ENCODE peak calls at places on chromosomes 3 and 15, in seven cellular contexts. M is neural progenitor cell, Q is A549, T is tibial nerve, J is lung, A is hepatocyte, L is breast epithelium. K is an unnamed sample.

GRCh38 chr15:68106656-68107055 is 52.5 kb downstream of the PIAS1 start:
- DNase-seq in M (peak), Q (no peak), T (no peak), J (no peak), A (no peak), L (no peak), K (no peak)

GRCh38 chr15:63727542-63727941 is 106.2 kb downstream of the HERC1 start:
- DNase-seq in M (peak), Q (no peak), T (no peak), J (no peak), A (no peak), L (no peak), K (no peak)

GRCh38 chr3:121152573-121152972 is 244.6 kb downstream of the STXBP5L start:
- DNase-seq in M (peak), Q (peak), T (no peak), J (no peak), A (peak), L (no peak), K (no peak)

GRCh38 chr15:26561994-26562730 is 210.7 kb downstream of the GABRB3 start:
- DNase-seq in M (no peak), Q (peak), T (no peak), J (no peak), A (no peak), L (no peak), K (no peak)

GRCh38 chr3:3847994-3848970 is 49.1 kb downstream of the LRRN1 start:
- DNase-seq in M (peak), Q (no peak), T (no peak), J (no peak), A (no peak), L (no peak), K (no peak)

GRCh38 chr3:46006646-46007045 is 11.0 kb upstream of the FYCO1 start:
- DNase-seq in M (no peak), Q (no peak), T (no peak), J (no peak), A (peak), L (no peak), K (no peak)

GRCh38 chr15:31263751-31264533 is 62.7 kb upstream of the KLF13 start:
- DNase-seq in M (peak), Q (no peak), T (peak), J (peak), A (no peak), L (peak), K (peak)

GRCh38 chr15:82093774-82094211 is 48.0 kb upstream of the MEX3B start:
- DNase-seq in M (no peak), Q (peak), T (no peak), J (no peak), A (no peak), L (no peak), K (no peak)

GRCh38 chr15:31434418-31435255 is 108.0 kb downstream of the KLF13 start:
- DNase-seq in M (no peak), Q (no peak), T (peak), J (peak), A (no peak), L (no peak), K (no peak)

GRCh38 chr3:9349321-9350117 is 13.3 kb upstream of the THUMPD3 start:
- DNase-seq in M (peak), Q (no peak), T (no peak), J (no peak), A (peak), L (no peak), K (no peak)

GRCh38 chr15:57735406-57735805 is 28.9 kb downstream of the POLR2M start:
- DNase-seq in M (no peak), Q (no peak), T (no peak), J (no peak), A (no peak), L (no peak), K (no peak)
- H3K4me3 ChIP-seq in M (no peak), Q (no peak), T (no peak), J (no peak), A (no peak), L (no peak), K (no peak)

DNA sequence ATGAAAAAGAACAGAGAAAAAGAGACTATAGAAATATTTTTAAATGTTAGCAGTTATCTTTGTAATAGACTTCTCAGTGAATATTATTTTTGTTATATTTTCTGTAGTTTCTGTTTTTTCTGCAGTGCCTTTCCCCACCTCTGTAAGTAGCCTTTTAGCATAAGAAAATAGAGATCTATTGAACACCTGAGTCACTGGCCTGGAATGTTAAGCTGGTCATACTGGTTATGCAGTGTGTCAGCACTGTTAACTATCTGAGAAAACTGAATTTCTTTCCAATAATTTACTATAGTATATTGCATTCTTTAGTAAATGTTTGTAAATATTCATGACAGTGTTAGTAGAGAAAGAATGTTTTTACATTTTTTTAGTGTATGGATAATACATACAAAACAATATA is 79.8 kb downstream of the NECTIN3 start:
- DNase-seq in M (no peak), Q (peak), T (no peak), J (no peak), A (peak), L (no peak), K (no peak)
- TF ChIP-seq CTCF in M (no peak), Q (no peak), T (no peak), J (no peak), A (no peak), L (no peak), K (no peak)

GRCh38 chr3:129280183-129280582 is 1.5 kb downstream of the HMCES start:
- DNase-seq in M (no peak), Q (no peak), T (no peak), J (no peak), A (no peak), L (no peak), K (no peak)

GRCh38 chr3:129276385-129276784 is 2.3 kb upstream of the HMCES start:
- DNase-seq in M (no peak), Q (no peak), T (no peak), J (no peak), A (no peak), L (no peak), K (no peak)

GRCh38 chr3:129278439-129278969 is at the start of gene HMCES:
- DNase-seq in M (peak), Q (peak), T (peak), J (peak), A (peak), L (peak), K (peak)

GRCh38 chr3:129278970-129279906 is 568 bp downstream of the HMCES start:
- DNase-seq in M (peak), Q (peak), T (peak), J (peak), A (peak), L (no peak), K (no peak)

DNA sequence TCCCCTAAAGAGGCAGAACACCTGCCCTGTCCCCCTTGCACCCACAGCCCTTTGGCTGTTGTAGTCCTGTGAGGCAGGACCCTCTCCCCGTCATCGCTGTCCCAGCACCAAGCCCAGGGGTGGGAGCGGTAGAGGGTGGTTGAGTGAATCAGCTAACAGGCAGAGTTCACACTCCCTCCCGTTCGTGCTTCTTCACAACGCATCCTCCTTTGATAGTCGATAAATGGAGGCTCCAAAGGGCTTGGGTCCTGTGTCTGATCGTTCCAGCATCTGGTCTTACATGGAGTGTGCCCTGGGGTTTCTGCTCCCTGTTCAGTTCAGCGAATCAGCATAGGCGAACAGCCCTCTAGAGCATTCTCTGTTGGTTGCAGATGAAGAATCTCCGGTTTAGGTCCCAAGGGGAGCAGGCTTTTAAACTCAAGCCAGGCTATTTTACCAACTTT is 820 bp upstream of the HMCES start:
- DNase-seq in M (peak), Q (peak), T (no peak), J (no peak), A (peak), L (no peak), K (peak)
- H3K4me3 ChIP-seq in M (peak), Q (peak), T (peak), J (no peak), A (peak), L (peak), K (peak)

GRCh38 chr3:127747751-127748521 is 74.4 kb downstream of the MGLL start:
- DNase-seq in M (no peak), Q (peak), T (peak), J (peak), A (peak), L (no peak), K (peak)
- TF ChIP-seq CTCF in M (no peak), Q (peak), T (peak), J (no peak), A (no peak), L (no peak), K (peak)

GRCh38 chr3:5197470-5198312 is 10.2 kb downstream of the EDEM1 start:
- DNase-seq in M (no peak), Q (no peak), T (no peak), J (no peak), A (no peak), L (no peak), K (no peak)
- H3K4me3 ChIP-seq in M (no peak), Q (no peak), T (no peak), J (no peak), A (no peak), L (no peak), K (no peak)

DNA sequence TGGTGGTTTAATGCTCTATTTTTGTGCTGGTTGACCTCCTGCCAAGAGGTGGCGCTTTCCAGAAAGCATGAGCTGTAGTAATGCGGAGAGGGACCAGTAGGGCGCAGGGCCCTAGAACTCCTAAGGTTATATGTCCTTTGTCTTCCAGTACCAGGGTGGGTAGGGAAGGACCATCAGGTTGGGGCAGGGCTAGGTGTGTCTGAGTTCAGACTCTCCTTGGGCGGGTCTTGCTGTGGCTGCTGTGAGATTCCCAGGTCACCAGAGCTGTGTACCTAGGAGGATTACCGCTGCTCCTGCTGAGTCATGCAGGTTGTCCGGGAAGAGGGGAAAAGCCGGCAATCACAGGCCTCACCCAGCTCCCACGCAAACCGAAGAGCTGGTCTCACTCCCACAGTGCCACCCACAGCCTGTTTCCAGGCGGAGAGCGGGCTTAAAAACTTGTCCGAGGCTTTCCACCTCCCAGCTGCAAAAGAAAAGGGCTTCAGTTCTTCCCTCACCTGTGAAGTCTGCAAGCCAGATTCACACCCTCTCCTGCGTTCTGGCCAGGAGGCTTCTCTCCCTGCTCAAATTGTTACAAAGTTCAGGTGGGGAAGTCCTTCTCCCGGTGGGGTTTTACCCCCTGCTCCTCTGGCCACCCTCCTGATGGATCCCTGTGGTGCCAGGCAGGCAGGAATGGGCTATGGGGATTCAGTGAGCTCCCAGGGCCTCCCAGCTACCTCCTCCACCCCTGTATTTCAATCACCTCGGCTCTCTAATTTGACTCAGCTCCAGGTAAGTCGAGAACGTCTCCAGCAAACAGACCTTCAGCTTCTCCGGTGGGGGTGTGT is 37.7 kb upstream of the BCHE start:
- DNase-seq in M (no peak), Q (no peak), T (no peak), J (no peak), A (peak), L (no peak), K (no peak)
- TF ChIP-seq CTCF in M (no peak), Q (no peak), T (no peak), J (no peak), A (no peak), L (no peak), K (no peak)